ENCODE peak calls at places on chromosomes 2 and 18, in four cellular contexts. P is K562, X is tibial nerve, R is AG09309. U is an unnamed sample.

GRCh38 chr2:149070681-149071355 is 32.3 kb downstream of the LYPD6B start:
- DNase-seq in P (no peak), X (no peak), R (no peak), U (no peak)

GRCh38 chr18:75727479-75727878 is 300.0 kb upstream of the SMIM21 start:
- DNase-seq in P (peak), X (peak), R (peak), U (peak)

GRCh38 chr2:238483656-238484055 is 56.9 kb downstream of the ASB1 start:
- DNase-seq in P (no peak), X (no peak), R (no peak), U (no peak)

GRCh38 chr2:16215892-16216554 is 275.7 kb downstream of the MYCN start:
- DNase-seq in P (no peak), X (no peak), R (no peak), U (no peak)

GRCh38 chr2:10733584-10733958 is 12.1 kb downstream of the ATP6V1C2 start:
- DNase-seq in P (no peak), X (no peak), R (no peak), U (no peak)

GRCh38 chr2:31060397-31060796 is 77.8 kb downstream of the GALNT14 start:
- DNase-seq in P (no peak), X (no peak), R (no peak), U (no peak)

GRCh38 chr2:127107622-127107999 is 657 bp upstream of the BIN1 start:
- DNase-seq in P (no peak), X (no peak), R (no peak), U (no peak)

GRCh38 chr2:58341047-58341446 is 99.9 kb upstream of the FANCL start:
- DNase-seq in P (no peak), X (no peak), R (no peak), U (no peak)

GRCh38 chr2:71108091-71108490 is 21.9 kb downstream of the MCEE start:
- DNase-seq in P (no peak), X (no peak), R (no peak), U (no peak)

GRCh38 chr2:143463717-143464116 is 334.5 kb downstream of the ARHGAP15 start:
- DNase-seq in P (no peak), X (no peak), R (no peak), U (no peak)

GRCh38 chr2:67918471-67918870 is 144.3 kb downstream of the C1D start:
- DNase-seq in P (no peak), X (no peak), R (no peak), U (no peak)

GRCh38 chr2:67923696-67924095 is 139.1 kb downstream of the C1D start:
- DNase-seq in P (no peak), X (peak), R (no peak), U (no peak)

GRCh38 chr2:67917332-67918054 is 145.3 kb downstream of the C1D start:
- DNase-seq in P (no peak), X (no peak), R (peak), U (no peak)

GRCh38 chr2:67919490-67919889 is 143.3 kb downstream of the C1D start:
- DNase-seq in P (peak), X (no peak), R (no peak), U (no peak)
- TF ChIP-seq CTCF in P (no peak), X (no peak), R (no peak), U (no peak)

GRCh38 chr2:36461039-36461681 is 105.6 kb downstream of the CRIM1 start:
- DNase-seq in P (no peak), X (no peak), R (peak), U (no peak)

GRCh38 chr2:36456227-36456788 is 100.7 kb downstream of the CRIM1 start:
- DNase-seq in P (no peak), X (peak), R (no peak), U (peak)

GRCh38 chr2:36462311-36462710 is 106.7 kb downstream of the CRIM1 start:
- DNase-seq in P (no peak), X (no peak), R (no peak), U (no peak)

GRCh38 chr2:36458106-36458505 is 102.5 kb downstream of the CRIM1 start:
- DNase-seq in P (no peak), X (no peak), R (no peak), U (no peak)

DNA sequence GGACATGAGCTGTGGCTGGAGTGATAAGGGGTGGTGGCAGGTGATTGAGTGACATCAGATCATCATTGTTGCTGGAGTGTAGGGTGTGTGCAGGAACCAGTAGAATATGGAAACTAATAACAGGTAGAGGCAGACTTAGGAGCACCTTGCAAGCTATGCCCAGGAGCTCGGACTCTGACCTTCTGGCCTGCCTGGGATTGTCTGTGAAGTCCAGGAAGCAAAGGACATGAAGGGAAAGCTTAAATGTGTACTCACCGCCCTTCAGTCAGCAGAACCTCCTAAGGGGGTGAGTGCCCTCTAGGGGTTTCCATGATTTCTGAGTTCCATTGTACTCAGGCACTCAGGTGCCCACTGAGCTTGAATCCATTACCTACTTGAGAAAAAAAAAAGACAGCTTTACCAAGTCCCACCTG is 104.2 kb downstream of the CRIM1 start:
- DNase-seq in P (peak), X (no peak), R (no peak), U (peak)
- TF ChIP-seq CTCF in P (peak), X (no peak), R (peak), U (no peak)

GRCh38 chr18:57561728-57562423 is 24.6 kb downstream of the FECH start:
- DNase-seq in P (peak), X (peak), R (no peak), U (peak)
- TF ChIP-seq CTCF in P (peak), X (peak), R (peak), U (peak)

GRCh38 chr2:1656961-1657841 is 87.1 kb downstream of the PXDN start:
- DNase-seq in P (no peak), X (no peak), R (no peak), U (no peak)
- TF ChIP-seq CTCF in P (no peak), X (no peak), R (no peak), U (no peak)

GRCh38 chr2:219731173-219731572 is 103.7 kb downstream of the SLC4A3 start:
- DNase-seq in P (no peak), X (no peak), R (no peak), U (no peak)
- TF ChIP-seq CTCF in P (no peak), X (no peak), R (no peak), U (no peak)

GRCh38 chr18:22559414-22560282 is 141.9 kb upstream of the CTAGE1 start:
- DNase-seq in P (peak), X (peak), R (no peak), U (peak)
- TF ChIP-seq CTCF in P (peak), X (peak), R (peak), U (peak)

GRCh38 chr2:27707462-27708256 is 44.0 kb downstream of the SLC4A1AP start:
- DNase-seq in P (no peak), X (peak), R (no peak), U (no peak)

GRCh38 chr2:27708257-27708654 is 44.6 kb downstream of the SLC4A1AP start:
- DNase-seq in P (no peak), X (no peak), R (no peak), U (no peak)

GRCh38 chr2:27703638-27704341 is 40.1 kb downstream of the SLC4A1AP start:
- DNase-seq in P (peak), X (peak), R (peak), U (peak)

GRCh38 chr2:27704342-27704876 is 40.7 kb downstream of the SLC4A1AP start:
- DNase-seq in P (no peak), X (no peak), R (no peak), U (no peak)

GRCh38 chr2:27705851-27706622 is 42.3 kb downstream of the SLC4A1AP start:
- DNase-seq in P (peak), X (peak), R (peak), U (no peak)
- TF ChIP-seq CTCF in P (no peak), X (no peak), R (no peak), U (no peak)

DNA sequence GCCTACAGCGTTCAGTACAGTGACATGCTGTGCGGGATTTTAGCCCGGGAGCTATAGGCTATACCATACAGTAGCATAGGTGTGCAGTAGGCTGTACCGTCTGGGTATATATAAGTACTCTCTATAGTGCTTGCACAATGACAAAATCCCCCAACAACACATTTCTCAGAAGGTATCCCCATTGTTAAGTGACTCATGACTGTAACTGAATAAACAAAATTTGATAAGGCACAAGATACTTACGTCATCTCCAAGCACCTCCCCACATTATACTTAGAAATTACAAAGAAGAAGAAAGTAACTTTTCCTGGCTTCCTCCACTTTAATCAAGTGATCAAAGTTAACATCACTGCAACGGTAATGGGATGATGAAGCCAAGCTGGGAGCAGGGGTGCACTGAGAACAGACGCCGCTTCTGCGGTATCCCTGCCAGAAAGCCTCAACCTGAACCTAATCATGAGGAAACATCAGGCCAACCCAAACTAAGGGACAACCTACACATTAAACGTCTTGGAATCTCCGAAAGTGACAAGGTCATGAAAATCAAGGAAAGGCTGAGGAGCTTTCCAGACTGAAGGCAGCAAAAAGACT is 9.6 kb downstream of the TNS1 start:
- DNase-seq in P (no peak), X (no peak), R (no peak), U (no peak)
- TF ChIP-seq CTCF in P (no peak), X (no peak), R (no peak), U (no peak)

GRCh38 chr2:172226244-172227061 is 123.8 kb upstream of the DLX2 start:
- DNase-seq in P (peak), X (no peak), R (no peak), U (no peak)
- TF ChIP-seq CTCF in P (peak), X (no peak), R (no peak), U (no peak)

GRCh38 chr18:79680100-79680879 is 687 bp downstream of the CTDP1 start:
- DNase-seq in P (peak), X (peak), R (no peak), U (peak)
- TF ChIP-seq CTCF in P (no peak), X (no peak), R (no peak), U (no peak)

U was measured in endothelial cell.